ENCODE peak calls at places on chromosomes 3 and 15, in ten cellular contexts. U is CD8-positive, alpha-beta T cell; C is ovary; V is GM13976; S is Peyer's patch; Z is osteocyte; J is WERI-Rb-1; H is heart left ventricle; Y is AG10803; P is tibial artery. K is an unnamed sample.

GRCh38 chr3:99720985-99721632 is 82.7 kb downstream of the COL8A1 start:
- DNase-seq in U (no peak), C (no peak), V (no peak), S (no peak), Z (no peak), J (no peak), H (no peak), Y (peak), P (peak), K (no peak)

GRCh38 chr3:13013151-13013561 is 60.1 kb downstream of the IQSEC1 start:
- DNase-seq in U (no peak), C (no peak), V (no peak), S (no peak), Z (no peak), J (no peak), H (no peak), Y (no peak), P (peak), K (no peak)

GRCh38 chr3:138690036-138690435 is 81.5 kb downstream of the FAIM start:
- DNase-seq in U (no peak), C (no peak), V (no peak), S (no peak), Z (no peak), J (no peak), H (no peak), Y (no peak), P (no peak), K (no peak)

GRCh38 chr3:81592101-81592500 is 169.3 kb downstream of the GBE1 start:
- DNase-seq in U (no peak), C (no peak), V (no peak), S (no peak), Z (no peak), J (no peak), H (no peak), Y (peak), P (no peak), K (no peak)

GRCh38 chr3:149726716-149727407 is 25.4 kb downstream of the COMMD2 start:
- DNase-seq in U (no peak), C (no peak), V (peak), S (no peak), Z (no peak), J (no peak), H (no peak), Y (peak), P (no peak), K (no peak)

GRCh38 chr3:120713262-120713661 is 29.1 kb downstream of the RABL3 start:
- DNase-seq in U (no peak), C (no peak), V (no peak), S (no peak), Z (no peak), J (no peak), H (no peak), Y (no peak), P (no peak), K (no peak)

GRCh38 chr3:100761211-100761921 is 52.1 kb downstream of the TFG start:
- DNase-seq in U (no peak), C (no peak), V (peak), S (no peak), Z (no peak), J (peak), H (no peak), Y (no peak), P (no peak), K (no peak)

GRCh38 chr3:148066787-148067186 is 630.9 kb upstream of the AGTR1 start:
- DNase-seq in U (no peak), C (no peak), V (no peak), S (no peak), Z (no peak), J (no peak), H (no peak), Y (no peak), P (no peak), K (no peak)

GRCh38 chr15:58065445-58066041 is at the start of gene ALDH1A2:
- DNase-seq in U (no peak), C (peak), V (peak), S (peak), Z (no peak), J (peak), H (peak), Y (no peak), P (peak), K (peak)

GRCh38 chr3:58751235-58751634 is 84.7 kb upstream of the FAM3D start:
- DNase-seq in U (no peak), C (no peak), V (no peak), S (no peak), Z (no peak), J (peak), H (no peak), Y (no peak), P (no peak), K (no peak)

GRCh38 chr15:41971089-41971892 is 1.1 kb downstream of the EHD4 start:
- DNase-seq in U (peak), C (peak), V (peak), S (peak), Z (no peak), J (peak), H (peak), Y (peak), P (peak), K (no peak)
- TF ChIP-seq CTCF in U (no peak), C (no peak), V (no peak), S (no peak), Z (no peak), J (no peak), H (no peak), Y (no peak), P (peak), K (peak)

DNA sequence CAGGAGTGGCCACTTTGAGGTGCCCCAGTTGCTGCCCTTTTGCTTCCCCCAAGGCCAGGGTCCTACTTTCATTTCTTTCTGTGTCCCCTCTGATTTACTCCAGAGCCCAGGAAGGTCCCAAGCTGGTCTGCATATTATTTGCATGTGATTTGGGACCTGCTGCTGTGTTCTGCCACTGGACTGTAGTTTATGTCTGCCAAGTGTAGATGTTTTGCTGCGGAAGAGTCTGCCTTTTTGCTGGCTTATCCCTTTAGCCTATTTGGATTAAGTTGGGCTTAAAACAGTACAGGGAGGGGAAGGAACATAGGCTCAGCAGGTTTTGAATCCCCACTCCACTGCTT is 21.4 kb downstream of the NOX5 start:
- DNase-seq in U (no peak), C (no peak), V (no peak), S (no peak), Z (no peak), J (no peak), H (no peak), Y (no peak), P (no peak), K (no peak)
- TF ChIP-seq CTCF in U (no peak), C (no peak), V (no peak), S (no peak), Z (no peak), J (no peak), H (no peak), Y (no peak), P (no peak), K (no peak)

DNA sequence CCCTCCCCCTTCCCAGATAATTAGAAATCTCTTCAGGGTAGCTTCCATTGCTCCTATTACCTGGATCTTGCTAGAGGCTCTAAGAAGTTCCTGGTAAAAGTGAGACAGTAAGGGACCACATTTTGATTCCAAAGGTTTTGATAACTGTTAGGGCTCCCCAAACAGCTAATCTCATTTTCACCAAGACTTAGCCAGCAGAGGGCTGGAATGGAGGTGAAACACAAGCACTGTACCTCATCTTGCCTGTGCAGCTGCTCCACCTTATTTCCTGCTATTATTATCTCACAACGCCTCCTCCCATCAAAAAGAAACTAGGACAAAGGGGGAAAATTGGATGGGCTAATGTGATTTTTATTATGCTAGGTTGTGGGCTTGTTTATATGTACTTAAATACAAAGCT is 7.3 kb downstream of the SETD5 start:
- DNase-seq in U (no peak), C (no peak), V (no peak), S (no peak), Z (no peak), J (no peak), H (no peak), Y (no peak), P (no peak), K (no peak)
- TF ChIP-seq CTCF in U (no peak), C (no peak), V (no peak), S (no peak), Z (no peak), J (peak), H (no peak), Y (peak), P (no peak), K (peak)

DNA sequence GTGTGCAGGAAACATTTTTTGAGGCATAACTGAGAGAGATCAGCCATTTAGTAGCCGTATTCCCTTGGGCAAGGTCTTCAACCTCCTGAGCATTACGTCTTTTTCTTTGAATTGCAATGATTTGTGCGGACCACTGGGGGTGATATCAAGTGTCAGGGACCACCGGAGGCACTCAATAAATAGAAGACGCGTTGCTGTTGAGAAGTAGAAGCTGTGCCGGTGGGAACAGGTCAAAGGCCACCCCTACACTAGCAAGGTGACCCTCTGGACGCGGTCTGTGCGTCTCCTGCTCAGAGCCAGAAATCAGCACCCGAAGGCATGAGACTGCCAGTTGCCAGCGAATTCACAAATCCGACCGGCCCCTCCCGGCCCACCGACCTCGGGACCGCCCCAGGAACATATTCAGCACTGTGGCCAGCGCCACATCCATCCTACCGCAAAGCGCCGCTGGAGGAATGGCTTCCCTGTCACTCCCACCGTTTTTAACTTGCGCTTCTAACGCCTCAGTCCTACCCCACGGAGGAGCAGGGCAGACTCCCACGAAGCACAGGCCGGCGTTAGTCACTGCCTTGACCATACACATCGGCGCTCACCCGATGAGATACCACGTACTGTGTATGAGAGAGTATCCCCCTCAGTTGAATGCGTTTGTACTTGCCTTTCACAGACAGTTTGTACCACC is 1.4 kb upstream of the GHSR start:
- DNase-seq in U (no peak), C (peak), V (peak), S (no peak), Z (no peak), J (no peak), H (no peak), Y (peak), P (no peak), K (peak)
- TF ChIP-seq CTCF in U (no peak), C (no peak), V (no peak), S (no peak), Z (no peak), J (no peak), H (no peak), Y (no peak), P (no peak), K (peak)

DNA sequence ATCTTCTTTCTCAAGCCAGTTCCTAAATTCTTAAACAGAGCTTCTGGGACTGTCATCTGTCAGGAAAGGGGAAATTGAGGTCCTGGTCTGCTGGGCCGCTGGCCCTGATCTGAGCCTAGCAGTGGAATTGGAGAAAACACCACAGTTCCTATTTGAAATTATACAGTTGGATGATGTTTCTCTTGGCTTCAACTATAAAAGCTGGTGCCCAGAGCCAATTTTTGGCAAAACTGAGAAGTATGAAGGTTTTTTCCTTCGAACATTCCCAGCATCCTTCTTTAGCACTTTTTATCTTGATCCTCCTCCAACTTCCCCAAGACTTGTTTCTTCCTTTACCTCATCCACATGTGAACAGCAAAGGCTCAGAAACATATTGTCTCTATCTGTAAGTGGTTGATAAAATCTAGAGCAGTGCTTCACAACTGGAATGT is 83.9 kb downstream of the CD47 start:
- DNase-seq in U (no peak), C (no peak), V (no peak), S (no peak), Z (no peak), J (no peak), H (no peak), Y (peak), P (no peak), K (no peak)
- TF ChIP-seq CTCF in U (no peak), C (no peak), V (no peak), S (no peak), Z (no peak), J (no peak), H (no peak), Y (no peak), P (no peak), K (no peak)

K was measured in type B pancreatic cell.